ENCODE peak calls at places on chromosomes 16 and 17, in eight cellular contexts. U is lower lobe of right lung; A is fibroblast of mammary gland; I is spleen; W is CD8-positive, alpha-beta T cell; H is ovary; N is GM10248; D is mucosa of descending colon. L is an unnamed sample.

GRCh38 chr17:32350662-32351418 is 883 bp downstream of the ZNF207 start:
- DNase-seq in I (no peak), N (peak), U (no peak), A (peak), W (peak), H (peak), D (no peak), L (no peak)

GRCh38 chr17:83179378-83179777 is 100.0 kb downstream of the METRNL start:
- DNase-seq in A (no peak), H (peak), D (peak), N (no peak), I (no peak), W (no peak), U (no peak), L (peak)

GRCh38 chr16:13426736-13427135 is 493.2 kb upstream of the ERCC4 start:
- DNase-seq in H (no peak), I (no peak), U (no peak), A (no peak), W (no peak), N (no peak), D (no peak), L (no peak)

GRCh38 chr16:87086575-87086974 is 230.6 kb downstream of the C16orf95 start:
- DNase-seq in D (no peak), H (no peak), A (peak), I (no peak), N (no peak), U (no peak), W (no peak), L (no peak)

GRCh38 chr16:85041184-85041928 is 13.8 kb downstream of the KIAA0513 start:
- DNase-seq in W (no peak), U (peak), H (no peak), A (no peak), N (no peak), D (no peak), I (no peak), L (no peak)

GRCh38 chr17:72373910-72374741 is 253.3 kb downstream of the SOX9 start:
- DNase-seq in A (peak), D (no peak), N (no peak), U (no peak), H (no peak), W (no peak), I (no peak), L (no peak)

GRCh38 chr16:56542039-56542438 is 22.2 kb upstream of the BBS2 start:
- DNase-seq in I (no peak), W (no peak), D (no peak), A (no peak), U (no peak), H (no peak), N (no peak), L (no peak)

GRCh38 chr17:18224428-18225120 is 861 bp upstream of the LLGL1 start:
- DNase-seq in I (no peak), W (no peak), N (no peak), A (peak), H (no peak), U (no peak), D (no peak), L (no peak)

GRCh38 chr17:39063681-39064069 is 87.8 kb downstream of the PLXDC1 start:
- DNase-seq in A (no peak), I (no peak), N (no peak), U (no peak), W (no peak), H (no peak), D (no peak), L (no peak)

GRCh38 chr16:23222929-23223328 is 40.4 kb downstream of the SCNN1G start:
- DNase-seq in A (no peak), U (no peak), I (no peak), N (no peak), W (no peak), H (no peak), D (no peak), L (no peak)
- TF ChIP-seq CTCF in A (no peak), U (no peak), I (no peak), N (no peak), W (no peak), H (no peak), D (no peak), L (no peak)

DNA sequence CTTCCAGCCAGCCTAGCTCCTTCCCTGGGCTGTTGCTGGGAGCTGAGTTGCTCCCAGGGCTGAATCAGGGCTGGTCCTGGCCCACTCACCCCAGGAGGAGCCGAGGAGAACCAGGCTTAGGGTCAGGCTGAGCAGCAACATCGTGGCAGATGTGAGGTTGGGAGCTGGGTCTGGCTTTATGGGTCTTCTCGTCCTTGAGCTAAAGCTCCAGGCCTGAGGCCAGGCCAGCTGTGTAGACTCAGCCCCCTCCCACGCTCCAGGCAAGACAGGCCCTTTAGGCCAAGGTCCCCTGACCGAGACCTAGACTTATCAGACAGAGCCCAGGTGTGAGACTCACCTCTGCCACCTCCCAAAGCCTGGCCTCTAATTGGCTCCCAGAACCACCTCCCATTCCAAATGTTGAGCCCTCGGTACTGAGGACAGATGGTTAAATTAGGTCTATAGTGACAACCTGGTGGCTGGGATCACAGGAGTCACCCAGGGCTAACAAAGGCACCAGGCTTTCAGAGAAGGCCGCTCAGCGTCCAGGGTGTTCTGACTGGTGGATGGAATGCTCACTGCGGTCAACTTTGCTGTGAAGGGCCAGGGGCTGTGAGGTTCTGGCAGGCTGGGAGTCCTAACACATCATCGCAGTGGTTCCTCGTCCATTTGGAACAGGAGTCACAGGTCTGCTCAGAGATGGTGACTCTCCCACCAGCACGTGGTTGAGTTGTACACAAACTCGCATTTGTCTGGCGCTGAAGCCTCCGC is at the start of gene CTRL:
- DNase-seq in W (no peak), H (peak), I (no peak), D (no peak), N (no peak), U (no peak), A (no peak), L (no peak)
- TF ChIP-seq CTCF in W (no peak), H (no peak), I (no peak), D (no peak), N (no peak), U (no peak), A (peak), L (no peak)

GRCh38 chr16:27973678-27974077 is 89.8 kb downstream of the GSG1L start:
- DNase-seq in A (no peak), H (no peak), U (no peak), D (no peak), N (no peak), W (no peak), I (peak), L (no peak)
- TF ChIP-seq CTCF in A (no peak), H (no peak), U (no peak), D (no peak), N (no peak), W (no peak), I (no peak), L (no peak)

GRCh38 chr17:45719335-45720071 is 64.6 kb upstream of the CRHR1 start:
- DNase-seq in H (no peak), A (peak), N (no peak), D (no peak), I (no peak), U (no peak), W (no peak), L (no peak)

GRCh38 chr17:45720386-45720785 is 63.7 kb upstream of the CRHR1 start:
- DNase-seq in W (no peak), H (no peak), A (no peak), D (no peak), I (no peak), U (no peak), N (no peak), L (no peak)

GRCh38 chr17:45718791-45719190 is 65.3 kb upstream of the CRHR1 start:
- DNase-seq in A (no peak), W (no peak), I (no peak), H (no peak), N (no peak), D (no peak), U (no peak), L (no peak)

GRCh38 chr17:45722161-45722560 is 62.0 kb upstream of the CRHR1 start:
- DNase-seq in U (no peak), W (no peak), A (peak), N (no peak), D (no peak), H (no peak), I (peak), L (no peak)
- TF ChIP-seq CTCF in U (no peak), W (no peak), A (peak), N (no peak), D (no peak), H (no peak), I (no peak), L (no peak)

GRCh38 chr17:5033352-5034015 is 1.7 kb downstream of the SLC52A1 start:
- DNase-seq in U (no peak), N (no peak), W (no peak), H (no peak), A (no peak), D (no peak), I (no peak), L (no peak)
- TF ChIP-seq CTCF in U (no peak), N (no peak), W (no peak), H (no peak), A (no peak), D (no peak), I (no peak), L (no peak)

L was measured in natural killer cell.